ENCODE peak calls at places on chromosomes 7 and 10, in five cellular contexts. One of them, this sample, is unnamed.
A peak's percentile ranks its signal among the peaks of the same experiment; 100 is the strongest.

GRCh38 chr7:31957756-31958155 is 112.5 kb downstream of the PDE1C start:
- DNase-seq in Panc1: no peak
- DNase-seq in hepatocyte: no peak
- DNase-seq in OCI-LY7: no peak
- DNase-seq in colonic mucosa: no peak
- DNase-seq in this sample: no peak

GRCh38 chr7:12729112-12729511 is 41.7 kb downstream of the ARL4A start:
- DNase-seq in Panc1: no peak
- DNase-seq in hepatocyte: peak; percentile 25
- DNase-seq in OCI-LY7: no peak
- DNase-seq in colonic mucosa: peak; percentile 54
- DNase-seq in this sample: no peak

GRCh38 chr7:41222704-41223103 is 480.2 kb downstream of the INHBA start:
- DNase-seq in Panc1: no peak
- DNase-seq in hepatocyte: no peak
- DNase-seq in OCI-LY7: no peak
- DNase-seq in colonic mucosa: no peak
- DNase-seq in this sample: no peak

GRCh38 chr7:148209643-148210042 is 380.9 kb upstream of the C7orf33 start:
- DNase-seq in Panc1: no peak
- DNase-seq in hepatocyte: no peak
- DNase-seq in OCI-LY7: no peak
- DNase-seq in colonic mucosa: no peak
- DNase-seq in this sample: no peak

GRCh38 chr7:144038887-144039286 is 9.9 kb upstream of the OR2A5 start:
- DNase-seq in Panc1: no peak
- DNase-seq in hepatocyte: no peak
- DNase-seq in OCI-LY7: no peak
- DNase-seq in colonic mucosa: no peak
- DNase-seq in this sample: no peak

GRCh38 chr7:39622609-39623311 is 612 bp upstream of the RALA start:
- DNase-seq in Panc1: no peak
- DNase-seq in hepatocyte: no peak
- DNase-seq in OCI-LY7: no peak
- DNase-seq in colonic mucosa: no peak
- DNase-seq in this sample: no peak

GRCh38 chr7:116122972-116123595 is 87.3 kb upstream of the TES start:
- DNase-seq in Panc1: peak; percentile 17
- DNase-seq in hepatocyte: peak; percentile 57
- DNase-seq in OCI-LY7: peak; percentile 14
- DNase-seq in colonic mucosa: no peak
- DNase-seq in this sample: peak; percentile 19

GRCh38 chr10:132545659-132546367 is 8.2 kb downstream of the INPP5A start:
- DNase-seq in Panc1: no peak
- DNase-seq in hepatocyte: no peak
- DNase-seq in OCI-LY7: no peak
- DNase-seq in colonic mucosa: no peak
- DNase-seq in this sample: peak; percentile 10

GRCh38 chr7:156616269-156617202 is 24.0 kb upstream of the RNF32 start:
- DNase-seq in Panc1: no peak
- DNase-seq in hepatocyte: peak; percentile 39
- DNase-seq in OCI-LY7: no peak
- DNase-seq in colonic mucosa: peak; percentile 64
- DNase-seq in this sample: no peak

GRCh38 chr10:505459-505858 is 184.0 kb downstream of the DIP2C start:
- DNase-seq in Panc1: no peak
- DNase-seq in hepatocyte: no peak
- DNase-seq in OCI-LY7: peak; percentile 81
- DNase-seq in colonic mucosa: no peak
- DNase-seq in this sample: no peak

GRCh38 chr10:50398383-50398782 is 147.1 kb upstream of the ASAH2 start:
- DNase-seq in Panc1: no peak
- DNase-seq in hepatocyte: no peak
- DNase-seq in OCI-LY7: no peak
- DNase-seq in colonic mucosa: no peak
- DNase-seq in this sample: no peak

GRCh38 chr7:27158436-27159277 is 2.2 kb upstream of the HOXA7 start:
- DNase-seq in Panc1: no peak
- DNase-seq in hepatocyte: no peak
- DNase-seq in OCI-LY7: no peak
- DNase-seq in colonic mucosa: no peak
- DNase-seq in this sample: no peak

GRCh38 chr10:87641065-87641464 is 18.6 kb upstream of the PAPSS2 start:
- DNase-seq in Panc1: no peak
- DNase-seq in hepatocyte: no peak
- DNase-seq in OCI-LY7: no peak
- DNase-seq in colonic mucosa: no peak
- DNase-seq in this sample: no peak

GRCh38 chr10:133163889-133164815 is 4.1 kb downstream of the KNDC1 start:
- DNase-seq in Panc1: no peak
- DNase-seq in hepatocyte: no peak
- DNase-seq in OCI-LY7: no peak
- DNase-seq in colonic mucosa: no peak
- DNase-seq in this sample: no peak

GRCh38 chr10:1050555-1050954 is 1.6 kb upstream of the IDI1 start:
- DNase-seq in Panc1: no peak
- DNase-seq in hepatocyte: peak; percentile 70
- DNase-seq in OCI-LY7: peak; percentile 78
- DNase-seq in colonic mucosa: peak; percentile 70
- DNase-seq in this sample: peak; percentile 29

GRCh38 chr10:67587771-67588170 is 108.2 kb downstream of the CTNNA3 start:
- DNase-seq in Panc1: no peak
- DNase-seq in hepatocyte: no peak
- DNase-seq in OCI-LY7: no peak
- DNase-seq in colonic mucosa: no peak
- DNase-seq in this sample: no peak

GRCh38 chr7:80783688-80784327 is 135.0 kb downstream of the SEMA3C start:
- DNase-seq in Panc1: no peak
- DNase-seq in hepatocyte: no peak
- DNase-seq in OCI-LY7: no peak
- DNase-seq in colonic mucosa: no peak
- DNase-seq in this sample: no peak

GRCh38 chr7:115013887-115014286 is 92.0 kb downstream of the MDFIC start:
- DNase-seq in Panc1: no peak
- DNase-seq in hepatocyte: no peak
- DNase-seq in OCI-LY7: no peak
- DNase-seq in colonic mucosa: no peak
- DNase-seq in this sample: no peak

GRCh38 chr7:36006656-36007229 is 146.3 kb upstream of the EEPD1 start:
- DNase-seq in Panc1: no peak
- DNase-seq in hepatocyte: no peak
- DNase-seq in OCI-LY7: no peak
- DNase-seq in colonic mucosa: no peak
- DNase-seq in this sample: no peak

GRCh38 chr10:60937784-60938654 is 6.0 kb downstream of the RHOBTB1 start:
- DNase-seq in Panc1: no peak
- DNase-seq in hepatocyte: peak; percentile 34
- DNase-seq in OCI-LY7: no peak
- DNase-seq in colonic mucosa: no peak
- DNase-seq in this sample: no peak

GRCh38 chr10:72227826-72228225 is 11.8 kb upstream of the ASCC1 start:
- DNase-seq in Panc1: no peak
- DNase-seq in hepatocyte: no peak
- DNase-seq in OCI-LY7: no peak
- DNase-seq in colonic mucosa: no peak
- DNase-seq in this sample: no peak

GRCh38 chr10:77926566-77927342 is at the start of gene DLG5:
- DNase-seq in Panc1: no peak
- DNase-seq in hepatocyte: peak; percentile 80
- DNase-seq in OCI-LY7: no peak
- DNase-seq in colonic mucosa: peak; percentile 75
- DNase-seq in this sample: peak; percentile 77

GRCh38 chr10:99370993-99371392 is 41.8 kb downstream of the CNNM1 start:
- DNase-seq in Panc1: no peak
- DNase-seq in hepatocyte: peak; percentile 67
- DNase-seq in OCI-LY7: peak; percentile 7
- DNase-seq in colonic mucosa: no peak
- DNase-seq in this sample: peak; percentile 50

GRCh38 chr7:44331682-44332081 is 6.3 kb upstream of the CAMK2B start:
- DNase-seq in Panc1: no peak
- DNase-seq in hepatocyte: no peak
- DNase-seq in OCI-LY7: no peak
- DNase-seq in colonic mucosa: no peak
- DNase-seq in this sample: no peak

GRCh38 chr7:149875396-149875795 is 1.6 kb downstream of the ATP6V0E2 start:
- DNase-seq in Panc1: no peak
- DNase-seq in hepatocyte: no peak
- DNase-seq in OCI-LY7: no peak
- DNase-seq in colonic mucosa: no peak
- DNase-seq in this sample: no peak

GRCh38 chr10:103748020-103748419 is 107.4 kb downstream of the SH3PXD2A start:
- DNase-seq in Panc1: no peak
- DNase-seq in hepatocyte: no peak
- DNase-seq in OCI-LY7: no peak
- DNase-seq in colonic mucosa: peak; percentile 68
- DNase-seq in this sample: no peak

GRCh38 chr7:115125750-115126149 is 203.9 kb downstream of the MDFIC start:
- DNase-seq in Panc1: no peak
- DNase-seq in hepatocyte: no peak
- DNase-seq in OCI-LY7: no peak
- DNase-seq in colonic mucosa: no peak
- DNase-seq in this sample: no peak

GRCh38 chr10:48444861-48445841 is 138.7 kb downstream of the MAPK8 start:
- DNase-seq in Panc1: no peak
- DNase-seq in hepatocyte: peak; percentile 10
- DNase-seq in OCI-LY7: no peak
- DNase-seq in colonic mucosa: no peak
- DNase-seq in this sample: peak; percentile 12

GRCh38 chr10:25696013-25696708 is 237.9 kb upstream of the MYO3A start:
- DNase-seq in Panc1: no peak
- DNase-seq in hepatocyte: no peak
- DNase-seq in OCI-LY7: no peak
- DNase-seq in colonic mucosa: no peak
- DNase-seq in this sample: no peak

GRCh38 chr7:79610301-79610700 is 156.8 kb upstream of the MAGI2 start:
- DNase-seq in Panc1: no peak
- DNase-seq in hepatocyte: no peak
- DNase-seq in OCI-LY7: no peak
- DNase-seq in colonic mucosa: no peak
- DNase-seq in this sample: no peak

GRCh38 chr10:59872892-59873463 is 33.4 kb downstream of the CCDC6 start:
- DNase-seq in Panc1: no peak
- DNase-seq in hepatocyte: peak; percentile 27
- DNase-seq in OCI-LY7: no peak
- DNase-seq in colonic mucosa: peak; percentile 67
- DNase-seq in this sample: no peak

GRCh38 chr7:105827106-105827870 is 49.1 kb downstream of the ATXN7L1 start:
- DNase-seq in Panc1: no peak
- DNase-seq in hepatocyte: no peak
- DNase-seq in OCI-LY7: no peak
- DNase-seq in colonic mucosa: no peak
- DNase-seq in this sample: no peak

GRCh38 chr7:158479021-158479679 is 108.5 kb downstream of the PTPRN2 start:
- DNase-seq in Panc1: no peak
- DNase-seq in hepatocyte: no peak
- DNase-seq in OCI-LY7: no peak
- DNase-seq in colonic mucosa: no peak
- DNase-seq in this sample: no peak
- TF ChIP-seq CTCF in Panc1: no peak
- TF ChIP-seq CTCF in hepatocyte: no peak
- TF ChIP-seq CTCF in OCI-LY7: no peak
- TF ChIP-seq CTCF in colonic mucosa: no peak
- TF ChIP-seq CTCF in this sample: no peak

DNA sequence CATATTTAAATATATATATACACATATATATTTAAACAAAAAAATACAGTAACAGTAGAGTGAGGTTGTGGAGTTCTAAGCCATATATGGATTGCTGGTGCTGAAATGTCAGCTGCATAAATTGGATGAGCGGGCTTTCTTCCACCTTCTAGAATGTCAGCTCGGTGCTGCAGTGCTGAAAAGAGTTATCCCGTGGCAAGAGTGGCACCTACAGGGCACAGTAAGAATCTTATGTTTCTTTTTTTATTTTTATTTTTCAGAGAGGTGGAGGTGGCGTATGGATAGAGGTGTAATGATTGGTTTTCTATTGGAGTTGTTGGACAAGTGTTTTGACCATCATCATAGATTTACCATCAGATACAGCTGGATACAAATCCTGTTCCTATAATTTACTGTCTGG is 86.2 kb upstream of the DYNC1I1 start:
- DNase-seq in Panc1: peak; percentile 54
- DNase-seq in hepatocyte: peak; percentile 79
- DNase-seq in OCI-LY7: peak; percentile 12
- DNase-seq in colonic mucosa: peak; percentile 41
- DNase-seq in this sample: no peak
- TF ChIP-seq CTCF in Panc1: peak; percentile 57
- TF ChIP-seq CTCF in hepatocyte: peak; percentile 68
- TF ChIP-seq CTCF in OCI-LY7: peak; percentile 59
- TF ChIP-seq CTCF in colonic mucosa: peak; percentile 35
- TF ChIP-seq CTCF in this sample: peak; percentile 43

DNA sequence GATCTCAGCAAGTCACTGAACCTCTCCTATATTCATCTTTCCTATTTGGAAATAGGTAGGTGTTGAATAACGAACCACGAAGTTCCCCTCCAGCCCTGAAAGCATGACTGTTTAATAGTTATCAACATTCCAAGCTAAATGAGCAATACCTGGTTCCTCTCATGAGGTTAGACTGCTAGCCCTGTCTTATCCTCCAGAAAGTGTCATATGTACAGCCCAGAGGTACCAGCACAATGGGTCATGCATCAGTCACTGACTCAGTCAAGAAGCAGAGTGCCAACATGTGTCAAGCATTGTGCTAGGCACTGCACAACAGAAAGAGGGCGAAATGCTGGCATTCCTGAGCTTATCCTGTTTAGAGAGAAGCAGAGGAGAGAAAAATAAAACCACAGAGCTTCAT is 70.0 kb downstream of the AMPH start:
- DNase-seq in Panc1: no peak
- DNase-seq in hepatocyte: no peak
- DNase-seq in OCI-LY7: no peak
- DNase-seq in colonic mucosa: no peak
- DNase-seq in this sample: no peak
- TF ChIP-seq CTCF in Panc1: no peak
- TF ChIP-seq CTCF in hepatocyte: no peak
- TF ChIP-seq CTCF in OCI-LY7: no peak
- TF ChIP-seq CTCF in colonic mucosa: no peak
- TF ChIP-seq CTCF in this sample: no peak

DNA sequence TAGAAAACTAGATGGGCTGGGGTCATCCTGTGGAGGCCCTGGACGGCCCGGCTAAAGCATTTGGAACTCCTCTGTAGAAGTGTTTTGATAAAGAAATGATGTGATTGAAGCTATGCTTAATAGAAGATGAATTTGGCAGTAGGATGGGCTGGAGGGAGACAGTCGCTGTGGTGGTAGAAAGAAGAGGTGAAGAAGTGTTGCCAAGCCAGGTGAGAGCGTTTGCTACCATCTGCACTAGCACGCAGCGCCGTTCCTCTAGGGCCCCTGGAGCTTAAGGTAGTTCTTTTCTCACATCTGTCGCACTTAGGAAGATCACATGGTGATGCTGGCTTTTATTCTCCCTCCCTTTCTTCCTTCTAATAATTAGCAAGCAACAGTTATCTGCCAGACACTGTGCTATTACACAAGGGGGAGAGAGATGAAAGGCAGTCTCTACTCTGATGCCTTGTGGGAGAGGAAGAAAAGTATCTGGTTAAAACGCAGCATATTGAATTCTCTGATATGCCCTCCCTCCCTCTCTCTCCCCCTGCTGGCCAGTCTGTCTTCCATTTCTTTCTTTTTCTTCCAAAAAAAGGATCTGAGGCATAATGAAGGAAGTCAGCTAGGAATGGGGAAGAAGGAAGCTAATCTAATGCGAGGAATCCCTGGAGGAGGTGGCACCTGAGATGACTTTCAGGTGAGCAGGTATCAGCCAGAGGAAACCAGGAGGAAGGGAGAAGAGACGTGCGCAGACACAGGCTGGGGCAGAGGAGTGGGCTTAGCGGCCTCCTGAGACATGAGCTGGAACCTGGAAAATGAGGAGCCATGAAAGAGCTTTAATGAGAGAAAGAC is 162.3 kb upstream of the KLF14 start:
- DNase-seq in Panc1: peak; percentile 72
- DNase-seq in hepatocyte: no peak
- DNase-seq in OCI-LY7: no peak
- DNase-seq in colonic mucosa: no peak
- DNase-seq in this sample: no peak
- TF ChIP-seq CTCF in Panc1: no peak
- TF ChIP-seq CTCF in hepatocyte: no peak
- TF ChIP-seq CTCF in OCI-LY7: no peak
- TF ChIP-seq CTCF in colonic mucosa: no peak
- TF ChIP-seq CTCF in this sample: peak; percentile 41

This sample was measured in GM13977.